ENCODE peak calls at places on chromosomes 7 and 10, in six cellular contexts. W is HCT116, S is GM12878, K is K562, X is HepG2, V is upper lobe of left lung. D is an unnamed sample.

GRCh38 chr10:35752469-35753450 is 110.7 kb upstream of the FZD8 start:
- ATAC-seq in X (no peak), V (peak), K (no peak), W (no peak), S (no peak), D (no peak)

GRCh38 chr10:63228237-63228636 is 95.1 kb downstream of the NRBF2 start:
- ATAC-seq in K (peak), X (peak), S (peak), V (no peak), W (peak), D (no peak)

GRCh38 chr10:124717911-124718734 is 26.1 kb downstream of the FAM53B start:
- ATAC-seq in W (no peak), X (no peak), K (peak), S (peak), V (peak), D (no peak)

GRCh38 chr7:158818325-158819213 is 10.7 kb downstream of the ESYT2 start:
- ATAC-seq in V (peak), K (peak), S (peak), W (peak), X (peak), D (peak)

GRCh38 chr7:77383333-77383740 is 32.8 kb downstream of the GSAP start:
- ATAC-seq in S (no peak), X (no peak), K (no peak), W (no peak), V (no peak), D (no peak)

GRCh38 chr10:10366836-10367235 is 650.8 kb upstream of the CELF2 start:
- ATAC-seq in W (no peak), V (no peak), K (no peak), X (no peak), S (no peak), D (no peak)

GRCh38 chr10:62459072-62459471 is 84.9 kb downstream of the ZNF365 start:
- ATAC-seq in X (no peak), W (no peak), K (no peak), S (no peak), V (peak), D (peak)

GRCh38 chr10:58576736-58577366 is 64.2 kb downstream of the BICC1 start:
- ATAC-seq in V (peak), K (no peak), X (no peak), S (no peak), W (no peak), D (no peak)

GRCh38 chr7:114426824-114427223 is 12.2 kb downstream of the FOXP2 start:
- ATAC-seq in X (no peak), W (peak), S (peak), K (no peak), V (no peak), D (no peak)

GRCh38 chr10:30527623-30528426 is 93.8 kb downstream of the MAP3K8 start:
- ATAC-seq in K (peak), V (no peak), X (peak), S (no peak), W (no peak), D (no peak)

GRCh38 chr7:157723205-157723604 is 386.4 kb downstream of the DNAJB6 start:
- ATAC-seq in X (peak), S (no peak), V (no peak), K (no peak), W (no peak), D (no peak)

GRCh38 chr7:124879771-124880170 is 49.9 kb downstream of the POT1 start:
- ATAC-seq in V (no peak), K (no peak), X (no peak), S (no peak), W (no peak), D (no peak)

GRCh38 chr10:28947209-28947608 is 269.9 kb downstream of the BAMBI start:
- ATAC-seq in S (no peak), X (no peak), W (no peak), V (peak), K (no peak), D (no peak)

GRCh38 chr10:36089790-36090391 is 447.8 kb upstream of the FZD8 start:
- ATAC-seq in X (no peak), S (peak), K (no peak), V (no peak), W (no peak), D (no peak)

GRCh38 chr7:16816820-16817219 is 12.0 kb upstream of the AGR2 start:
- ATAC-seq in V (peak), W (no peak), K (peak), S (no peak), X (peak), D (peak)

GRCh38 chr10:3409928-3410327 is 237.3 kb upstream of the PITRM1 start:
- ATAC-seq in W (no peak), K (no peak), V (no peak), X (no peak), S (no peak), D (no peak)

GRCh38 chr10:110368002-110368401 is 63.3 kb upstream of the SMNDC1 start:
- ATAC-seq in S (peak), X (peak), K (peak), W (no peak), V (no peak), D (no peak)

GRCh38 chr10:88064608-88065383 is 201.4 kb downstream of the PTEN start:
- ATAC-seq in K (no peak), W (no peak), V (peak), X (no peak), S (peak), D (peak)

GRCh38 chr7:105512415-105512814 is 9.7 kb downstream of the PUS7 start:
- ATAC-seq in W (no peak), X (no peak), S (no peak), V (no peak), K (peak), D (no peak)

GRCh38 chr10:123148414-123149161 is 652 bp downstream of the HMX2 start:
- ATAC-seq in X (peak), V (no peak), S (peak), K (no peak), W (no peak), D (no peak)

GRCh38 chr10:17140386-17140761 is 10.8 kb upstream of the CUBN start:
- ATAC-seq in V (no peak), K (no peak), W (no peak), S (no peak), X (no peak), D (no peak)

GRCh38 chr10:18647151-18647550 is 4.2 kb downstream of the NSUN6 start:
- ATAC-seq in S (no peak), V (no peak), X (no peak), W (no peak), K (no peak), D (no peak)

GRCh38 chr10:6068422-6068821 is 6.3 kb upstream of the IL2RA start:
- ATAC-seq in V (peak), S (peak), K (peak), X (no peak), W (no peak), D (no peak)

GRCh38 chr10:113087082-113088029 is 137.3 kb downstream of the TCF7L2 start:
- ATAC-seq in S (no peak), V (peak), K (peak), W (peak), X (peak), D (peak)
- TF ChIP-seq POLR2AphosphoS5 in S (no peak), V (peak), K (no peak), W (peak), X (no peak), D (peak)

GRCh38 chr10:119029613-119030420 is at the start of gene NANOS1:
- ATAC-seq in X (peak), V (peak), W (peak), K (peak), S (no peak), D (no peak)
- TF ChIP-seq POLR2A in X (peak), V (no peak), W (peak), K (no peak), S (peak), D (peak)

GRCh38 chr7:108596560-108596959 is 26.9 kb downstream of the DNAJB9 start:
- ATAC-seq in K (no peak), S (no peak), W (no peak), X (no peak), V (no peak), D (no peak)

GRCh38 chr7:108598153-108598552 is 28.5 kb downstream of the DNAJB9 start:
- ATAC-seq in W (no peak), X (no peak), K (no peak), V (no peak), S (no peak), D (no peak)

GRCh38 chr7:108589874-108590273 is 20.2 kb downstream of the DNAJB9 start:
- ATAC-seq in K (peak), S (no peak), X (no peak), W (no peak), V (no peak), D (no peak)

GRCh38 chr7:108592633-108593277 is 23.1 kb downstream of the DNAJB9 start:
- ATAC-seq in X (peak), S (peak), K (peak), V (no peak), W (peak), D (no peak)
- TF ChIP-seq CTCF in X (peak), S (peak), K (peak), V (no peak), W (no peak), D (no peak)

GRCh38 chr10:116207180-116207579 is 65.8 kb downstream of the GFRA1 start:
- ATAC-seq in K (no peak), V (no peak), S (no peak), W (no peak), X (peak), D (no peak)

GRCh38 chr10:116207690-116208089 is 65.3 kb downstream of the GFRA1 start:
- ATAC-seq in K (no peak), X (no peak), V (no peak), S (no peak), W (no peak), D (no peak)

GRCh38 chr10:116210588-116211346 is 62.2 kb downstream of the GFRA1 start:
- ATAC-seq in X (no peak), S (no peak), V (no peak), K (no peak), W (peak), D (no peak)

GRCh38 chr10:116211682-116212081 is 61.3 kb downstream of the GFRA1 start:
- ATAC-seq in K (no peak), S (no peak), V (no peak), X (no peak), W (no peak), D (no peak)

GRCh38 chr10:116208999-116209398 is 64.0 kb downstream of the GFRA1 start:
- ATAC-seq in K (no peak), V (no peak), W (no peak), S (no peak), X (no peak), D (no peak)
- TF ChIP-seq POLR2AphosphoS5 in K (no peak), V (no peak), W (no peak), S (no peak), X (no peak), D (no peak)

DNA sequence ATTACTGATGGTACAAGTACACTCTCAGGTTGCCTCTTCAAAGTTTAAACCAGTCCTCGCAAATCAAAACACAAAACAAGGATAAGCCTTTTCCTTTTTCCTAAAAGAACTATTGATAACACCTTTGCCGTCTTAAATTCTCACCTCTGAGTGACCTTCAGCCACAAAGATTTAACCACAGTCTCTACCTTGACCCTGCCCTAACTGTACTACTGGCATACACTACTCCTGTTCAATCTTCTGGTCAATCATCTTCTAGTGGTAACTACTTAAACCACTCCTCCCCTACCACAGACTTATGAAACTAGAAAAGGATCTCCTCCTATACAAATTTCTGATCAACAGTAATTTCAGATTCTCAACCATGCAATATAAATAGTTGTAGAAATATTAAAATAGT is 15.1 kb downstream of the UPF2 start:
- ATAC-seq in K (peak), W (no peak), S (peak), V (no peak), X (no peak), D (no peak)
- TF ChIP-seq POLR2A in K (no peak), W (no peak), S (no peak), V (no peak), X (no peak), D (no peak)

GRCh38 chr7:73896454-73896853 is 35.5 kb downstream of the TMEM270 start:
- ATAC-seq in K (no peak), X (no peak), V (no peak), S (peak), W (no peak), D (peak)

GRCh38 chr7:73895626-73896025 is 34.7 kb downstream of the TMEM270 start:
- ATAC-seq in S (no peak), K (no peak), X (no peak), W (no peak), V (no peak), D (no peak)

GRCh38 chr7:73892003-73892975 is 31.3 kb downstream of the TMEM270 start:
- ATAC-seq in W (no peak), V (no peak), S (no peak), K (peak), X (no peak), D (no peak)

GRCh38 chr7:73893342-73894101 is 32.6 kb downstream of the TMEM270 start:
- ATAC-seq in W (no peak), K (no peak), V (peak), S (no peak), X (no peak), D (peak)

DNA sequence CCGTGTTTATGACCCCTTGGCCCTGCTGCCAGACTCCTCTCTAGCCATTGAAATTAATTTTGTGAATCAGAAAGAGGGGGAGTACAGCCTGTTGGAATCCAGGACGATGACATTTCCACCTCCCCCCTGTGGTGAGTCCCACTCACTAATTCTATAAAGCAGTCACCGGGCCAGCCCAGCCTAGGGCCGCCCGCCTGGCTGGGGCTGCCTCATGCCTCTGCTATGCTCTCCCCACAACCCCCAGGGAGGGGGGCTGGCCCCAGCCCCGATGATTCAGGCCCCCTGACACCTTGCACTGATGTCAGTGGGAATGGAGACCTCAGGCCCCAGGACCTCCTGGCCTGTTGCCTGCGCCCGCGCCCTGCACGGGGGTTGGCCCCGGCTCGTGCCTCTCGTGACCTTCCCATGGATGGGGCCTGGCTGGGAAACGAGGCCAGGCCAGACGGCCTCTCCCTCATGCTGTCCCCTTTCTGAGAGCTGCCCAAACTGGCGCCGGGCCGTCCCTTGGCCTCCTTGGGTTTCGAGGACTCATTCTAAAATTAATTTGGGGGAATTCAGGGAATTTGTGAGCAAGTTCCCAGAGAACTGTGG is 34.0 kb downstream of the TMEM270 start:
- ATAC-seq in S (no peak), X (peak), V (peak), K (no peak), W (peak), D (peak)
- TF ChIP-seq CTCF in S (no peak), X (no peak), V (no peak), K (no peak), W (no peak), D (no peak)

GRCh38 chr7:128122577-128123290 is 91.5 kb upstream of the LRRC4 start:
- ATAC-seq in W (no peak), X (peak), S (no peak), V (no peak), K (no peak), D (no peak)

GRCh38 chr7:128120976-128121490 is 89.8 kb upstream of the LRRC4 start:
- ATAC-seq in X (no peak), W (no peak), V (no peak), S (no peak), K (no peak), D (no peak)

GRCh38 chr7:128120116-128120515 is 88.9 kb upstream of the LRRC4 start:
- ATAC-seq in W (no peak), X (no peak), S (no peak), V (no peak), K (no peak), D (no peak)

GRCh38 chr7:128123291-128124037 is 92.2 kb upstream of the LRRC4 start:
- ATAC-seq in S (peak), V (no peak), K (peak), X (peak), W (peak), D (no peak)

GRCh38 chr7:128121731-128122576 is 90.7 kb upstream of the LRRC4 start:
- ATAC-seq in S (no peak), K (peak), W (no peak), V (peak), X (no peak), D (peak)
- TF ChIP-seq POLR2AphosphoS5 in S (no peak), K (peak), W (no peak), V (no peak), X (no peak), D (no peak)

DNA sequence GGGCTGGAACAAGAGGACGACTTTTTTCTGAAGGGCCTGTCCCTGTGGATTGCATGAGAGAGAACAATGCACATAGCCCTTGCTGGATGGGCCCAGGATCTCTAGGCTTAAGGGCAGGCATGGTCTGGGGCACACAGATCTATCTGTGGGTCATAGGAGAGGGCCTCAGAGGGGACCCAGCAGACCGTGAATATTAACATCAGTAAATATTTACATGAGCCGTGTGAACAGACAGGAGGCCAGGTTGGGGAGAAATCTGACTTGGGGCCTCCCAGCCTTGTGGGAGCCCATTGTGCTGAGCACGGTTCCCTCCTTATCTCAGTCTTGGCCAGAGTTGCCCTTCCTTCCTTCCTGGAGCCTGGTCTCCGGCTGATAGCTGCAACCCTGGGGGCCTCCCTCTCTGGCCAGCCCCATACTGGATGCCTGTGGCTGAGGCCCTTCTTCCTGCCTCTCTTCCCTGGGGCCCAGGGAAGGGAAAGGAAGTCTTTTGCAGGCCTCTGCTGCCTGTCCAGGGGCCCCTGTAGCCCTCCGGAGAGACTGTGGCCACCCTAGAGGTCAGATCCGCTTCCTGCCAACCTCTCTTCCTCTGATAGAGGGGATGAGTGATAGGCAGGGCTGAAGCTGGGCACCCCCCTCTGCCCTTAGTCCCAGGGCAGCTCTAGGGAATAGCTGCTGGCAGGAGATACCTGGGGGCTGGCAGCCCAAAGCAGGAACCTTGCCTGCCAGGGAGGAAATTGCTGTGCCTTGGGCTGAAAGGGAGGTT is 44.5 kb upstream of the TRIM8 start:
- ATAC-seq in W (no peak), S (no peak), K (peak), V (no peak), X (peak), D (no peak)
- TF ChIP-seq POLR2A in W (no peak), S (no peak), K (peak), V (no peak), X (peak), D (no peak)

GRCh38 chr7:132145466-132145865 is 430.8 kb downstream of the PLXNA4 start:
- ATAC-seq in V (peak), X (no peak), W (peak), S (no peak), K (no peak), D (peak)
- TF ChIP-seq CTCF in V (no peak), X (no peak), W (no peak), S (no peak), K (no peak), D (no peak)

GRCh38 chr7:31462636-31463035 is 51.3 kb upstream of the ITPRID1 start:
- ATAC-seq in S (no peak), W (no peak), K (no peak), X (no peak), V (no peak), D (no peak)

GRCh38 chr7:31455844-31456243 is 58.0 kb upstream of the ITPRID1 start:
- ATAC-seq in S (no peak), W (no peak), V (no peak), X (no peak), K (no peak), D (no peak)

GRCh38 chr7:31458203-31458602 is 55.7 kb upstream of the ITPRID1 start:
- ATAC-seq in X (no peak), V (no peak), W (no peak), S (no peak), K (no peak), D (no peak)
- TF ChIP-seq POLR2AphosphoS5 in X (no peak), V (no peak), W (no peak), S (no peak), K (no peak), D (no peak)

D was measured in gastroesophageal sphincter.